ENCODE peak calls at places on chromosome 19, in eight cellular contexts. K is CD8-positive, alpha-beta T cell; R is cardiac muscle cell; M is COLO829; E is GM06990; F is NCI-H1105 treated with DMSO at 0.1 percent for 48 hours; T is EH; L is hepatocyte. N is an unnamed sample.
A peak's percentile ranks its signal among the peaks of the same experiment; 100 is the strongest.

GRCh38 chr19:10796653-10797052 is 39.4 kb downstream of the TMED1 start:
- DNase-seq in T (no peak), K (no peak), L (no peak), R (no peak), M (no peak), E (no peak), F (no peak), N (no peak)

GRCh38 chr19:608155-609000 is 18.7 kb downstream of the HCN2 start:
- DNase-seq in E (no peak), M (no peak), K (no peak), R (no peak), L (no peak), F (no peak), T (no peak), N (no peak)

GRCh38 chr19:22137791-22138190 is 59.0 kb downstream of the ZNF676 start:
- DNase-seq in E (no peak), K (no peak), R (no peak), F (no peak), M (no peak), L (no peak), T (no peak), N (no peak)

GRCh38 chr19:16051254-16052025 is 24.9 kb upstream of the TPM4 start:
- DNase-seq in R (peak; percentile 58), M (no peak), K (no peak), L (no peak), E (no peak), T (peak; percentile 50), F (no peak), N (no peak)

GRCh38 chr19:35090160-35090794 is 25.3 kb upstream of the FXYD3 start:
- DNase-seq in E (no peak), M (peak; percentile 63), R (peak; percentile 75), K (no peak), F (peak; percentile 39), L (peak; percentile 81), T (peak; percentile 69), N (no peak)

GRCh38 chr19:14555918-14556661 is 15.8 kb downstream of the NDUFB7 start:
- DNase-seq in F (no peak), T (peak; percentile 39), L (no peak), K (no peak), R (peak; percentile 12), M (no peak), E (no peak), N (no peak)

GRCh38 chr19:898663-899062 is 5.4 kb downstream of the RNU6-9 start:
- DNase-seq in K (no peak), R (no peak), M (no peak), F (peak; percentile 72), L (no peak), E (peak; percentile 38), T (no peak), N (no peak)

GRCh38 chr19:8038815-8039214 is 13.7 kb upstream of the CCL25 start:
- DNase-seq in K (no peak), E (no peak), T (no peak), F (no peak), M (no peak), R (no peak), L (no peak), N (no peak)

GRCh38 chr19:54186934-54187381 is 2.4 kb downstream of the MBOAT7 start:
- DNase-seq in R (no peak), K (no peak), T (no peak), E (no peak), M (no peak), L (peak; percentile 74), F (no peak), N (no peak)

GRCh38 chr19:2615782-2616181 is 86.7 kb downstream of the GNG7 start:
- DNase-seq in T (no peak), M (no peak), L (no peak), F (no peak), K (no peak), E (no peak), R (no peak), N (no peak)

GRCh38 chr19:3366104-3366760 is at the start of gene NFIC:
- DNase-seq in K (no peak), E (peak; percentile 60), L (peak; percentile 75), R (peak; percentile 94), T (peak; percentile 92), F (peak; percentile 61), M (peak; percentile 82), N (peak; percentile 62)

N was measured in DMS79.